ENCODE peak calls at places on chromosome 20, in six cellular contexts. One of them, this sample, is unnamed.

GRCh38 chr20:47487175-47487917 is 14.3 kb upstream of the NCOA3 start:
- DNase-seq in SJSA1: no peak
- DNase-seq in activated CD4-positive, CD25-positive, alpha-beta regulatory T cell: peak; percentile 8
- DNase-seq in Calu3: no peak
- DNase-seq in NCI-H1417: no peak
- DNase-seq in epithelial cell of esophagus: no peak
- DNase-seq in this sample: no peak

GRCh38 chr20:14445310-14445709 is 107.9 kb upstream of the FLRT3 start:
- DNase-seq in SJSA1: no peak
- DNase-seq in NCI-H1417: no peak
- DNase-seq in Calu3: no peak
- DNase-seq in epithelial cell of esophagus: peak; percentile 90
- DNase-seq in activated CD4-positive, CD25-positive, alpha-beta regulatory T cell: no peak
- DNase-seq in this sample: no peak

GRCh38 chr20:39233755-39234154 is 271.6 kb downstream of the DHX35 start:
- DNase-seq in NCI-H1417: no peak
- DNase-seq in epithelial cell of esophagus: no peak
- DNase-seq in SJSA1: no peak
- DNase-seq in activated CD4-positive, CD25-positive, alpha-beta regulatory T cell: no peak
- DNase-seq in Calu3: no peak
- DNase-seq in this sample: no peak

GRCh38 chr20:57440678-57441509 is 49.7 kb downstream of the RBM38 start:
- DNase-seq in NCI-H1417: no peak
- DNase-seq in epithelial cell of esophagus: peak; percentile 42
- DNase-seq in activated CD4-positive, CD25-positive, alpha-beta regulatory T cell: no peak
- DNase-seq in SJSA1: no peak
- DNase-seq in Calu3: no peak
- DNase-seq in this sample: no peak

GRCh38 chr20:34324541-34324940 is 21.4 kb upstream of the AHCY start:
- DNase-seq in epithelial cell of esophagus: no peak
- DNase-seq in activated CD4-positive, CD25-positive, alpha-beta regulatory T cell: no peak
- DNase-seq in SJSA1: no peak
- DNase-seq in Calu3: no peak
- DNase-seq in NCI-H1417: no peak
- DNase-seq in this sample: no peak

GRCh38 chr20:23435675-23436539 is 3.6 kb upstream of the CSTL1 start:
- DNase-seq in NCI-H1417: no peak
- DNase-seq in activated CD4-positive, CD25-positive, alpha-beta regulatory T cell: no peak
- DNase-seq in SJSA1: no peak
- DNase-seq in epithelial cell of esophagus: no peak
- DNase-seq in Calu3: no peak
- DNase-seq in this sample: no peak

GRCh38 chr20:50276119-50277063 is 85.8 kb downstream of the CEBPB start:
- DNase-seq in activated CD4-positive, CD25-positive, alpha-beta regulatory T cell: no peak
- DNase-seq in NCI-H1417: no peak
- DNase-seq in SJSA1: no peak
- DNase-seq in Calu3: no peak
- DNase-seq in epithelial cell of esophagus: no peak
- DNase-seq in this sample: no peak

GRCh38 chr20:258963-259362 is 1.4 kb downstream of the DEFB132 start:
- DNase-seq in activated CD4-positive, CD25-positive, alpha-beta regulatory T cell: no peak
- DNase-seq in SJSA1: peak; percentile 19
- DNase-seq in NCI-H1417: no peak
- DNase-seq in epithelial cell of esophagus: peak; percentile 27
- DNase-seq in Calu3: peak; percentile 14
- DNase-seq in this sample: no peak

GRCh38 chr20:47493175-47493953 is 8.3 kb upstream of the NCOA3 start:
- DNase-seq in activated CD4-positive, CD25-positive, alpha-beta regulatory T cell: peak; percentile 6
- DNase-seq in Calu3: peak; percentile 95
- DNase-seq in NCI-H1417: peak; percentile 23
- DNase-seq in epithelial cell of esophagus: peak; percentile 86
- DNase-seq in SJSA1: no peak
- DNase-seq in this sample: peak; percentile 31

GRCh38 chr20:41261260-41261659 is 56.3 kb downstream of the ZHX3 start:
- DNase-seq in activated CD4-positive, CD25-positive, alpha-beta regulatory T cell: no peak
- DNase-seq in Calu3: no peak
- DNase-seq in NCI-H1417: no peak
- DNase-seq in SJSA1: no peak
- DNase-seq in epithelial cell of esophagus: no peak
- DNase-seq in this sample: no peak

GRCh38 chr20:64041040-64041780 is 5.2 kb downstream of the C20orf204 start:
- DNase-seq in activated CD4-positive, CD25-positive, alpha-beta regulatory T cell: no peak
- DNase-seq in SJSA1: no peak
- DNase-seq in NCI-H1417: no peak
- DNase-seq in epithelial cell of esophagus: no peak
- DNase-seq in Calu3: no peak
- DNase-seq in this sample: no peak

GRCh38 chr20:4516851-4517250 is 204.9 kb upstream of the PRND start:
- DNase-seq in epithelial cell of esophagus: peak; percentile 52
- DNase-seq in activated CD4-positive, CD25-positive, alpha-beta regulatory T cell: no peak
- DNase-seq in SJSA1: no peak
- DNase-seq in Calu3: no peak
- DNase-seq in NCI-H1417: no peak
- DNase-seq in this sample: no peak

GRCh38 chr20:24872291-24873014 is 76.6 kb upstream of the CST7 start:
- DNase-seq in SJSA1: no peak
- DNase-seq in epithelial cell of esophagus: no peak
- DNase-seq in NCI-H1417: no peak
- DNase-seq in activated CD4-positive, CD25-positive, alpha-beta regulatory T cell: no peak
- DNase-seq in Calu3: no peak
- DNase-seq in this sample: peak; percentile 79

GRCh38 chr20:51668932-51669331 is 99.3 kb downstream of the ATP9A start:
- DNase-seq in epithelial cell of esophagus: peak; percentile 31
- DNase-seq in SJSA1: no peak
- DNase-seq in Calu3: no peak
- DNase-seq in NCI-H1417: no peak
- DNase-seq in activated CD4-positive, CD25-positive, alpha-beta regulatory T cell: no peak
- DNase-seq in this sample: no peak

GRCh38 chr20:39885975-39886649 is 802.9 kb downstream of the MAFB start:
- DNase-seq in epithelial cell of esophagus: peak; percentile 86
- DNase-seq in NCI-H1417: peak; percentile 14
- DNase-seq in Calu3: peak; percentile 16
- DNase-seq in activated CD4-positive, CD25-positive, alpha-beta regulatory T cell: no peak
- DNase-seq in SJSA1: peak; percentile 74
- DNase-seq in this sample: no peak

GRCh38 chr20:62860924-62861691 is 514 bp downstream of the TCFL5 start:
- DNase-seq in epithelial cell of esophagus: peak; percentile 38
- DNase-seq in SJSA1: peak; percentile 33
- DNase-seq in Calu3: peak; percentile 46
- DNase-seq in activated CD4-positive, CD25-positive, alpha-beta regulatory T cell: no peak
- DNase-seq in NCI-H1417: peak; percentile 22
- DNase-seq in this sample: peak; percentile 6

GRCh38 chr20:62019881-62020492 is 45.7 kb downstream of the TAF4 start:
- DNase-seq in SJSA1: no peak
- DNase-seq in NCI-H1417: no peak
- DNase-seq in Calu3: no peak
- DNase-seq in activated CD4-positive, CD25-positive, alpha-beta regulatory T cell: no peak
- DNase-seq in epithelial cell of esophagus: no peak
- DNase-seq in this sample: no peak

GRCh38 chr20:32359633-32360332 is 1.7 kb downstream of the ASXL1 start:
- DNase-seq in NCI-H1417: peak; percentile 30
- DNase-seq in activated CD4-positive, CD25-positive, alpha-beta regulatory T cell: no peak
- DNase-seq in epithelial cell of esophagus: no peak
- DNase-seq in SJSA1: peak; percentile 14
- DNase-seq in Calu3: peak; percentile 16
- DNase-seq in this sample: no peak

GRCh38 chr20:33781945-33782344 is 29.2 kb upstream of the CHMP4B start:
- DNase-seq in Calu3: no peak
- DNase-seq in epithelial cell of esophagus: no peak
- DNase-seq in SJSA1: no peak
- DNase-seq in activated CD4-positive, CD25-positive, alpha-beta regulatory T cell: no peak
- DNase-seq in NCI-H1417: no peak
- DNase-seq in this sample: no peak

GRCh38 chr20:20782747-20783146 is 70.3 kb upstream of the RALGAPA2 start:
- DNase-seq in SJSA1: no peak
- DNase-seq in epithelial cell of esophagus: no peak
- DNase-seq in NCI-H1417: no peak
- DNase-seq in Calu3: no peak
- DNase-seq in activated CD4-positive, CD25-positive, alpha-beta regulatory T cell: no peak
- DNase-seq in this sample: no peak

GRCh38 chr20:63955846-63956663 is at the start of gene UCKL1:
- DNase-seq in Calu3: peak; percentile 98
- DNase-seq in NCI-H1417: peak; percentile 94
- DNase-seq in SJSA1: peak; percentile 86
- DNase-seq in epithelial cell of esophagus: peak; percentile 91
- DNase-seq in activated CD4-positive, CD25-positive, alpha-beta regulatory T cell: peak; percentile 83
- DNase-seq in this sample: peak; percentile 87